ENCODE peak calls at places on chromosomes 16 and 17, in eight cellular contexts. V is left ventricle myocardium inferior; K is SW 1271; O is ovary; L is NCI-H2029 treated with DMSO at 0.1 percent for 48 hours; Z is lower leg skin; R is stimulated activated CD4-positive, alpha-beta T cell treated with anti-CD3 and anti-CD28 coated beads, Interleukin-1b, Interleukin-23, amount 100 ng/mL, for 4 hours; T is HuH-7.5. E is an unnamed sample.

GRCh38 chr16:85171004-85171808 is 58.9 kb upstream of the CIBAR2 start:
- DNase-seq in V (no peak), K (no peak), O (no peak), L (no peak), Z (no peak), R (no peak), T (no peak), E (no peak)

GRCh38 chr17:41530062-41531048 is 2.2 kb upstream of the KRT19 start:
- DNase-seq in V (no peak), K (peak; percentile 44), O (peak; percentile 30), L (no peak), Z (no peak), R (no peak), T (no peak), E (no peak)

GRCh38 chr16:30554933-30555847 is 3.0 kb downstream of the ZNF764 start:
- DNase-seq in V (no peak), K (no peak), O (no peak), L (no peak), Z (no peak), R (no peak), T (no peak), E (no peak)

GRCh38 chr17:76781056-76781982 is 43.4 kb downstream of the MFSD11 start:
- DNase-seq in V (no peak), K (no peak), O (no peak), L (no peak), Z (no peak), R (no peak), T (no peak), E (no peak)

GRCh38 chr17:50919321-50920040 is 53.3 kb upstream of the TOB1 start:
- DNase-seq in V (peak; percentile 86), K (no peak), O (peak; percentile 83), L (peak; percentile 16), Z (peak; percentile 73), R (peak; percentile 49), T (peak; percentile 94), E (peak; percentile 93)

GRCh38 chr17:76202516-76202915 is 37.8 kb downstream of the RNF157 start:
- DNase-seq in V (no peak), K (no peak), O (no peak), L (no peak), Z (no peak), R (no peak), T (no peak), E (no peak)

GRCh38 chr16:72989203-72989991 is 58.5 kb downstream of the ZFHX3 start:
- DNase-seq in V (no peak), K (peak; percentile 18), O (no peak), L (peak; percentile 1), Z (peak; percentile 65), R (no peak), T (no peak), E (no peak)

GRCh38 chr17:52721932-52722331 is 563.4 kb upstream of the CA10 start:
- DNase-seq in V (no peak), K (no peak), O (no peak), L (no peak), Z (no peak), R (no peak), T (no peak), E (no peak)

GRCh38 chr17:71063559-71063958 is 894.2 kb downstream of the KCNJ2 start:
- DNase-seq in V (no peak), K (no peak), O (no peak), L (no peak), Z (no peak), R (no peak), T (no peak), E (no peak)

GRCh38 chr17:49180303-49180702 is 30.1 kb downstream of the GNGT2 start:
- DNase-seq in V (peak; percentile 67), K (no peak), O (peak; percentile 50), L (peak; percentile 2), Z (peak; percentile 49), R (peak; percentile 62), T (peak; percentile 47), E (peak; percentile 55)

GRCh38 chr17:17358060-17358751 is 55.0 kb downstream of the NT5M start:
- DNase-seq in V (no peak), K (no peak), O (no peak), L (no peak), Z (no peak), R (no peak), T (no peak), E (no peak)

GRCh38 chr17:38590988-38591758 is 14.6 kb downstream of the SRCIN1 start:
- DNase-seq in V (no peak), K (no peak), O (no peak), L (peak; percentile 91), Z (no peak), R (no peak), T (no peak), E (no peak)

GRCh38 chr17:57413848-57414651 is 157.7 kb downstream of the MSI2 start:
- DNase-seq in V (no peak), K (no peak), O (no peak), L (no peak), Z (no peak), R (no peak), T (peak; percentile 75), E (no peak)

GRCh38 chr17:82384051-82384729 is 12.6 kb downstream of the UTS2R start:
- DNase-seq in V (no peak), K (no peak), O (no peak), L (peak; percentile 37), Z (no peak), R (no peak), T (no peak), E (peak; percentile 33)

GRCh38 chr17:83067071-83067717 is 12.2 kb upstream of the METRNL start:
- DNase-seq in V (peak; percentile 12), K (no peak), O (peak; percentile 13), L (no peak), Z (no peak), R (no peak), T (no peak), E (no peak)

GRCh38 chr17:57670769-57671545 is 74.1 kb downstream of the CCDC182 start:
- DNase-seq in V (no peak), K (no peak), O (peak; percentile 12), L (no peak), Z (no peak), R (no peak), T (no peak), E (no peak)

GRCh38 chr17:9272506-9272905 is 251.2 kb downstream of the NTN1 start:
- DNase-seq in V (no peak), K (no peak), O (no peak), L (no peak), Z (no peak), R (no peak), T (no peak), E (no peak)

GRCh38 chr16:30741461-30741914 is 6.7 kb upstream of the PHKG2 start:
- DNase-seq in V (no peak), K (peak; percentile 64), O (no peak), L (no peak), Z (peak; percentile 75), R (no peak), T (peak; percentile 40), E (no peak)

GRCh38 chr16:26667271-26667703 is 399.4 kb upstream of the C16orf82 start:
- DNase-seq in V (no peak), K (no peak), O (no peak), L (no peak), Z (no peak), R (no peak), T (no peak), E (no peak)

GRCh38 chr17:75490173-75490743 is 25.1 kb downstream of the CASKIN2 start:
- DNase-seq in V (no peak), K (no peak), O (no peak), L (no peak), Z (no peak), R (no peak), T (no peak), E (no peak)

GRCh38 chr17:35731239-35731931 is at the start of gene RASL10B:
- DNase-seq in V (peak; percentile 60), K (no peak), O (peak; percentile 67), L (no peak), Z (no peak), R (peak; percentile 53), T (peak; percentile 93), E (no peak)

GRCh38 chr16:83840060-83840617 is 32.4 kb downstream of the HSBP1 start:
- DNase-seq in V (no peak), K (no peak), O (no peak), L (no peak), Z (no peak), R (no peak), T (no peak), E (no peak)

GRCh38 chr17:61338000-61338864 is 61.4 kb upstream of the TBX2 start:
- DNase-seq in V (no peak), K (no peak), O (no peak), L (no peak), Z (no peak), R (no peak), T (no peak), E (no peak)

GRCh38 chr17:1147664-1148063 is 32.1 kb downstream of the ABR start:
- DNase-seq in V (no peak), K (no peak), O (no peak), L (peak; percentile 46), Z (peak; percentile 38), R (no peak), T (peak; percentile 72), E (peak; percentile 79)

GRCh38 chr16:57178793-57179212 is 7.0 kb downstream of the PSME3IP1 start:
- DNase-seq in V (no peak), K (no peak), O (no peak), L (no peak), Z (no peak), R (no peak), T (no peak), E (no peak)

GRCh38 chr16:88401604-88402246 is 19.0 kb downstream of the ZNF469 start:
- DNase-seq in V (no peak), K (no peak), O (no peak), L (no peak), Z (no peak), R (no peak), T (no peak), E (no peak)

GRCh38 chr16:70304892-70305448 is 6.0 kb downstream of the DDX19B start:
- DNase-seq in V (no peak), K (no peak), O (no peak), L (no peak), Z (no peak), R (no peak), T (no peak), E (no peak)

GRCh38 chr17:41648411-41649195 is 24.2 kb upstream of the KRT17 start:
- DNase-seq in V (peak; percentile 84), K (no peak), O (peak; percentile 90), L (peak; percentile 34), Z (peak; percentile 82), R (peak; percentile 77), T (peak; percentile 92), E (no peak)

GRCh38 chr16:15502041-15502725 is 67.8 kb downstream of the BMERB1 start:
- DNase-seq in V (no peak), K (peak; percentile 68), O (no peak), L (no peak), Z (no peak), R (no peak), T (no peak), E (no peak)

GRCh38 chr16:60905806-60906205 is 1130.4 kb downstream of the CDH8 start:
- DNase-seq in V (no peak), K (no peak), O (no peak), L (no peak), Z (no peak), R (no peak), T (no peak), E (no peak)